ENCODE peak calls at places on chromosome 1, in five cellular contexts. One of them, this sample, is unnamed.

GRCh38 chr1:153928245-153928644 is 5.5 kb upstream of the GATAD2B start:
- DNase-seq in upper lobe of right lung: no peak
- DNase-seq in CD4-positive, alpha-beta memory T cell: no peak
- DNase-seq in pancreas: no peak
- DNase-seq in tibial artery: no peak
- DNase-seq in this sample: no peak

GRCh38 chr1:167934407-167935251 is 1.9 kb upstream of the DCAF6 start:
- DNase-seq in upper lobe of right lung: no peak
- DNase-seq in CD4-positive, alpha-beta memory T cell: no peak
- DNase-seq in pancreas: no peak
- DNase-seq in tibial artery: no peak
- DNase-seq in this sample: no peak

GRCh38 chr1:232915212-232915611 is 35.2 kb upstream of the NTPCR start:
- DNase-seq in upper lobe of right lung: no peak
- DNase-seq in CD4-positive, alpha-beta memory T cell: no peak
- DNase-seq in pancreas: no peak
- DNase-seq in tibial artery: no peak
- DNase-seq in this sample: no peak

GRCh38 chr1:15620155-15620545 is 2.9 kb downstream of the DDI2 start:
- DNase-seq in upper lobe of right lung: no peak
- DNase-seq in CD4-positive, alpha-beta memory T cell: peak; percentile 57
- DNase-seq in pancreas: no peak
- DNase-seq in tibial artery: no peak
- DNase-seq in this sample: peak; percentile 13

GRCh38 chr1:185112343-185112742 is 44.4 kb downstream of the TRMT1L start:
- DNase-seq in upper lobe of right lung: no peak
- DNase-seq in CD4-positive, alpha-beta memory T cell: no peak
- DNase-seq in pancreas: no peak
- DNase-seq in tibial artery: no peak
- DNase-seq in this sample: no peak

GRCh38 chr1:66300986-66301451 is 232.9 kb upstream of the SGIP1 start:
- DNase-seq in upper lobe of right lung: no peak
- DNase-seq in CD4-positive, alpha-beta memory T cell: peak; percentile 56
- DNase-seq in pancreas: no peak
- DNase-seq in tibial artery: no peak
- DNase-seq in this sample: no peak

GRCh38 chr1:19006837-19007271 is 50.4 kb upstream of the IFFO2 start:
- DNase-seq in upper lobe of right lung: no peak
- DNase-seq in CD4-positive, alpha-beta memory T cell: no peak
- DNase-seq in pancreas: no peak
- DNase-seq in tibial artery: no peak
- DNase-seq in this sample: no peak

GRCh38 chr1:185824106-185824505 is 89.9 kb downstream of the HMCN1 start:
- DNase-seq in upper lobe of right lung: no peak
- DNase-seq in CD4-positive, alpha-beta memory T cell: no peak
- DNase-seq in pancreas: no peak
- DNase-seq in tibial artery: no peak
- DNase-seq in this sample: no peak

GRCh38 chr1:227917081-227917950 is 30.4 kb downstream of the WNT9A start:
- DNase-seq in upper lobe of right lung: no peak
- DNase-seq in CD4-positive, alpha-beta memory T cell: peak; percentile 28
- DNase-seq in pancreas: peak; percentile 61
- DNase-seq in tibial artery: no peak
- DNase-seq in this sample: no peak

GRCh38 chr1:77639056-77639455 is 43.4 kb downstream of the ZZZ3 start:
- DNase-seq in upper lobe of right lung: no peak
- DNase-seq in CD4-positive, alpha-beta memory T cell: no peak
- DNase-seq in pancreas: no peak
- DNase-seq in tibial artery: no peak
- DNase-seq in this sample: no peak

GRCh38 chr1:53541263-53541625 is 82.0 kb downstream of the DMRTB1 start:
- DNase-seq in upper lobe of right lung: no peak
- DNase-seq in CD4-positive, alpha-beta memory T cell: no peak
- DNase-seq in pancreas: peak; percentile 36
- DNase-seq in tibial artery: no peak
- DNase-seq in this sample: no peak

GRCh38 chr1:180165509-180166435 is 11.1 kb downstream of the QSOX1 start:
- DNase-seq in upper lobe of right lung: peak; percentile 31
- DNase-seq in CD4-positive, alpha-beta memory T cell: no peak
- DNase-seq in pancreas: peak; percentile 52
- DNase-seq in tibial artery: no peak
- DNase-seq in this sample: no peak

GRCh38 chr1:186479162-186479561 is 18.2 kb upstream of the PDC start:
- DNase-seq in upper lobe of right lung: no peak
- DNase-seq in CD4-positive, alpha-beta memory T cell: no peak
- DNase-seq in pancreas: no peak
- DNase-seq in tibial artery: no peak
- DNase-seq in this sample: no peak

GRCh38 chr1:222181191-222181590 is 366.7 kb downstream of the HHIPL2 start:
- DNase-seq in upper lobe of right lung: no peak
- DNase-seq in CD4-positive, alpha-beta memory T cell: no peak
- DNase-seq in pancreas: no peak
- DNase-seq in tibial artery: no peak
- DNase-seq in this sample: no peak

GRCh38 chr1:12219800-12220199 is 10.0 kb upstream of the VPS13D start:
- DNase-seq in upper lobe of right lung: no peak
- DNase-seq in CD4-positive, alpha-beta memory T cell: no peak
- DNase-seq in pancreas: no peak
- DNase-seq in tibial artery: no peak
- DNase-seq in this sample: no peak

GRCh38 chr1:73803380-73803779 is 394.6 kb downstream of the LRRIQ3 start:
- DNase-seq in upper lobe of right lung: no peak
- DNase-seq in CD4-positive, alpha-beta memory T cell: no peak
- DNase-seq in pancreas: no peak
- DNase-seq in tibial artery: no peak
- DNase-seq in this sample: no peak

GRCh38 chr1:3275471-3276340 is 178.8 kb upstream of the ARHGEF16 start:
- DNase-seq in upper lobe of right lung: no peak
- DNase-seq in CD4-positive, alpha-beta memory T cell: no peak
- DNase-seq in pancreas: peak; percentile 76
- DNase-seq in tibial artery: peak; percentile 51
- DNase-seq in this sample: no peak

GRCh38 chr1:212512731-212513559 is 80.2 kb downstream of the NENF start:
- DNase-seq in upper lobe of right lung: no peak
- DNase-seq in CD4-positive, alpha-beta memory T cell: no peak
- DNase-seq in pancreas: no peak
- DNase-seq in tibial artery: no peak
- DNase-seq in this sample: no peak

GRCh38 chr1:151989131-151989868 is 4.4 kb downstream of the S100A10 start:
- DNase-seq in upper lobe of right lung: peak; percentile 85
- DNase-seq in CD4-positive, alpha-beta memory T cell: no peak
- DNase-seq in pancreas: peak; percentile 44
- DNase-seq in tibial artery: peak; percentile 85
- DNase-seq in this sample: peak; percentile 39

GRCh38 chr1:24117722-24118409 is 5.9 kb upstream of the MYOM3 start:
- DNase-seq in upper lobe of right lung: peak; percentile 51
- DNase-seq in CD4-positive, alpha-beta memory T cell: no peak
- DNase-seq in pancreas: peak; percentile 80
- DNase-seq in tibial artery: no peak
- DNase-seq in this sample: no peak

GRCh38 chr1:98661544-98662353 is at the start of gene SNX7:
- DNase-seq in upper lobe of right lung: peak; percentile 93
- DNase-seq in CD4-positive, alpha-beta memory T cell: no peak
- DNase-seq in pancreas: peak; percentile 94
- DNase-seq in tibial artery: peak; percentile 79
- DNase-seq in this sample: no peak

GRCh38 chr1:54375331-54376084 is 30.7 kb downstream of the SSBP3 start:
- DNase-seq in upper lobe of right lung: no peak
- DNase-seq in CD4-positive, alpha-beta memory T cell: no peak
- DNase-seq in pancreas: no peak
- DNase-seq in tibial artery: no peak
- DNase-seq in this sample: no peak

GRCh38 chr1:36988741-36989193 is 45.5 kb downstream of the GRIK3 start:
- DNase-seq in upper lobe of right lung: no peak
- DNase-seq in CD4-positive, alpha-beta memory T cell: no peak
- DNase-seq in pancreas: no peak
- DNase-seq in tibial artery: no peak
- DNase-seq in this sample: no peak

GRCh38 chr1:44501022-44501910 is 96.2 kb downstream of the RNF220 start:
- DNase-seq in upper lobe of right lung: no peak
- DNase-seq in CD4-positive, alpha-beta memory T cell: no peak
- DNase-seq in pancreas: no peak
- DNase-seq in tibial artery: no peak
- DNase-seq in this sample: no peak

GRCh38 chr1:78825561-78825960 is 175.9 kb downstream of the IFI44 start:
- DNase-seq in upper lobe of right lung: no peak
- DNase-seq in CD4-positive, alpha-beta memory T cell: no peak
- DNase-seq in pancreas: no peak
- DNase-seq in tibial artery: no peak
- DNase-seq in this sample: no peak

GRCh38 chr1:153265457-153265856 is 6.0 kb downstream of the LORICRIN start:
- DNase-seq in upper lobe of right lung: no peak
- DNase-seq in CD4-positive, alpha-beta memory T cell: no peak
- DNase-seq in pancreas: no peak
- DNase-seq in tibial artery: no peak
- DNase-seq in this sample: no peak

GRCh38 chr1:41404308-41404755 is 43.1 kb downstream of the FOXO6 start:
- DNase-seq in upper lobe of right lung: no peak
- DNase-seq in CD4-positive, alpha-beta memory T cell: peak; percentile 49
- DNase-seq in pancreas: no peak
- DNase-seq in tibial artery: no peak
- DNase-seq in this sample: no peak

GRCh38 chr1:31095298-31095981 is 29.9 kb upstream of the PUM1 start:
- DNase-seq in upper lobe of right lung: no peak
- DNase-seq in CD4-positive, alpha-beta memory T cell: no peak
- DNase-seq in pancreas: no peak
- DNase-seq in tibial artery: no peak
- DNase-seq in this sample: no peak

GRCh38 chr1:40627987-40628902 is 37.2 kb downstream of the RIMS3 start:
- DNase-seq in upper lobe of right lung: peak; percentile 6
- DNase-seq in CD4-positive, alpha-beta memory T cell: peak; percentile 64
- DNase-seq in pancreas: no peak
- DNase-seq in tibial artery: no peak
- DNase-seq in this sample: no peak

GRCh38 chr1:151990856-151991198 is 2.8 kb downstream of the S100A10 start:
- DNase-seq in upper lobe of right lung: no peak
- DNase-seq in CD4-positive, alpha-beta memory T cell: no peak
- DNase-seq in pancreas: no peak
- DNase-seq in tibial artery: no peak
- DNase-seq in this sample: no peak

GRCh38 chr1:175829845-175830244 is 86.5 kb upstream of the TNR start:
- DNase-seq in upper lobe of right lung: no peak
- DNase-seq in CD4-positive, alpha-beta memory T cell: no peak
- DNase-seq in pancreas: no peak
- DNase-seq in tibial artery: no peak
- DNase-seq in this sample: no peak

GRCh38 chr1:36366091-36366661 is 19.5 kb downstream of the STK40 start:
- DNase-seq in upper lobe of right lung: no peak
- DNase-seq in CD4-positive, alpha-beta memory T cell: peak; percentile 86
- DNase-seq in pancreas: peak; percentile 37
- DNase-seq in tibial artery: no peak
- DNase-seq in this sample: peak; percentile 28

GRCh38 chr1:32291145-32291707 is 657 bp upstream of the HDAC1 start:
- DNase-seq in upper lobe of right lung: no peak
- DNase-seq in CD4-positive, alpha-beta memory T cell: no peak
- DNase-seq in pancreas: no peak
- DNase-seq in tibial artery: no peak
- DNase-seq in this sample: no peak

GRCh38 chr1:237562247-237562823 is 328.4 kb downstream of the ZP4 start:
- DNase-seq in upper lobe of right lung: no peak
- DNase-seq in CD4-positive, alpha-beta memory T cell: no peak
- DNase-seq in pancreas: no peak
- DNase-seq in tibial artery: no peak
- DNase-seq in this sample: no peak

GRCh38 chr1:173405758-173406344 is 71.3 kb upstream of the PRDX6 start:
- DNase-seq in upper lobe of right lung: no peak
- DNase-seq in CD4-positive, alpha-beta memory T cell: no peak
- DNase-seq in pancreas: no peak
- DNase-seq in tibial artery: no peak
- DNase-seq in this sample: no peak

GRCh38 chr1:44602675-44603610 is 71.3 kb downstream of the TMEM53 start:
- DNase-seq in upper lobe of right lung: no peak
- DNase-seq in CD4-positive, alpha-beta memory T cell: no peak
- DNase-seq in pancreas: no peak
- DNase-seq in tibial artery: no peak
- DNase-seq in this sample: no peak

GRCh38 chr1:154954541-154954940 is 1.4 kb downstream of the PBXIP1 start:
- DNase-seq in upper lobe of right lung: no peak
- DNase-seq in CD4-positive, alpha-beta memory T cell: peak; percentile 41
- DNase-seq in pancreas: no peak
- DNase-seq in tibial artery: no peak
- DNase-seq in this sample: no peak
- H3K4me3 ChIP-seq in upper lobe of right lung: peak overlapping the region; percentile 83
- H3K4me3 ChIP-seq in CD4-positive, alpha-beta memory T cell: peak overlapping the region; percentile 80
- H3K4me3 ChIP-seq in pancreas: no peak overlapping the region
- H3K4me3 ChIP-seq in tibial artery: peak overlapping the region; percentile 61
- H3K4me3 ChIP-seq in this sample: peak overlapping the region; percentile 71

GRCh38 chr1:91757760-91758545 is 128.0 kb downstream of the TGFBR3 start:
- DNase-seq in upper lobe of right lung: no peak
- DNase-seq in CD4-positive, alpha-beta memory T cell: no peak
- DNase-seq in pancreas: no peak
- DNase-seq in tibial artery: no peak
- DNase-seq in this sample: no peak

GRCh38 chr1:91754348-91754747 is 131.6 kb downstream of the TGFBR3 start:
- DNase-seq in upper lobe of right lung: no peak
- DNase-seq in CD4-positive, alpha-beta memory T cell: no peak
- DNase-seq in pancreas: no peak
- DNase-seq in tibial artery: no peak
- DNase-seq in this sample: no peak

GRCh38 chr1:91755888-91756287 is 130.1 kb downstream of the TGFBR3 start:
- DNase-seq in upper lobe of right lung: no peak
- DNase-seq in CD4-positive, alpha-beta memory T cell: no peak
- DNase-seq in pancreas: no peak
- DNase-seq in tibial artery: no peak
- DNase-seq in this sample: no peak

GRCh38 chr1:91753878-91754277 is 132.1 kb downstream of the TGFBR3 start:
- DNase-seq in upper lobe of right lung: no peak
- DNase-seq in CD4-positive, alpha-beta memory T cell: no peak
- DNase-seq in pancreas: no peak
- DNase-seq in tibial artery: no peak
- DNase-seq in this sample: no peak

GRCh38 chr1:91755176-91755575 is 130.8 kb downstream of the TGFBR3 start:
- DNase-seq in upper lobe of right lung: no peak
- DNase-seq in CD4-positive, alpha-beta memory T cell: no peak
- DNase-seq in pancreas: no peak
- DNase-seq in tibial artery: peak; percentile 70
- DNase-seq in this sample: no peak
- H3K4me1 ChIP-seq in upper lobe of right lung: peaks cover 28% of the 10 kb centered on the region
- H3K4me1 ChIP-seq in CD4-positive, alpha-beta memory T cell: peaks cover 18% of the 10 kb centered on the region
- H3K4me1 ChIP-seq in pancreas: peaks cover 31% of the 10 kb centered on the region
- H3K4me1 ChIP-seq in tibial artery: peaks cover 28% of the 10 kb centered on the region
- H3K4me1 ChIP-seq in this sample: no peaks in the 10 kb centered on the region

GRCh38 chr1:26913754-26914619 is at the start of gene NR0B2:
- DNase-seq in upper lobe of right lung: peak; percentile 91
- DNase-seq in CD4-positive, alpha-beta memory T cell: no peak
- DNase-seq in pancreas: peak; percentile 99
- DNase-seq in tibial artery: no peak
- DNase-seq in this sample: no peak
- H3K27ac ChIP-seq in upper lobe of right lung: peak within 1 kb of the TSS; percentile 89
- H3K27ac ChIP-seq in CD4-positive, alpha-beta memory T cell: no peak within 1 kb of the TSS
- H3K27ac ChIP-seq in pancreas: peak within 1 kb of the TSS; percentile 97
- H3K27ac ChIP-seq in tibial artery: no peak within 1 kb of the TSS
- H3K27ac ChIP-seq in this sample: no peak within 1 kb of the TSS

GRCh38 chr1:207309775-207310273 is 11.7 kb upstream of the CD55 start:
- DNase-seq in upper lobe of right lung: no peak
- DNase-seq in CD4-positive, alpha-beta memory T cell: no peak
- DNase-seq in pancreas: no peak
- DNase-seq in tibial artery: no peak
- DNase-seq in this sample: no peak
- H3K4me3 ChIP-seq in upper lobe of right lung: no peak overlapping the region
- H3K4me3 ChIP-seq in CD4-positive, alpha-beta memory T cell: no peak overlapping the region
- H3K4me3 ChIP-seq in pancreas: peak overlapping the region; percentile 4
- H3K4me3 ChIP-seq in tibial artery: no peak overlapping the region
- H3K4me3 ChIP-seq in this sample: peak overlapping the region; percentile 4

This sample was measured in CD8-positive, alpha-beta T cell.